ENCODE peak calls at places on chromosome 4, in ten cellular contexts. T, Z, A, O, V, P, B, H, W and D are unnamed samples.

GRCh38 chr4:138671606-138672084 is 343.9 kb upstream of the NOCT start:
- DNase-seq in P (no peak), H (no peak), Z (no peak), T (no peak), O (no peak), V (no peak), W (no peak), A (no peak), B (no peak), D (no peak)

GRCh38 chr4:2417765-2418651 is at the start of gene ZFYVE28:
- DNase-seq in W (no peak), P (no peak), B (peak), A (peak), V (no peak), T (no peak), Z (peak), H (no peak), O (no peak), D (peak)

GRCh38 chr4:27861381-27861787 is 1000.7 kb downstream of the STIM2 start:
- DNase-seq in H (no peak), B (no peak), P (no peak), Z (no peak), O (no peak), V (peak), W (peak), T (peak), A (peak), D (peak)

GRCh38 chr4:35725131-35725530 is 519.2 kb downstream of the ARAP2 start:
- DNase-seq in V (no peak), Z (no peak), H (no peak), P (no peak), B (no peak), T (no peak), O (no peak), W (no peak), A (peak), D (no peak)

GRCh38 chr4:79856196-79856595 is 216.8 kb downstream of the ANTXR2 start:
- DNase-seq in H (no peak), O (no peak), W (no peak), P (no peak), A (no peak), B (no peak), Z (no peak), V (no peak), T (no peak), D (no peak)

GRCh38 chr4:182074139-182074538 is 169.1 kb upstream of the TENM3 start:
- DNase-seq in A (no peak), B (no peak), V (no peak), T (no peak), H (no peak), W (no peak), Z (no peak), P (no peak), O (no peak), D (no peak)

GRCh38 chr4:1300466-1301455 is 11.1 kb downstream of the MAEA start:
- DNase-seq in T (no peak), O (no peak), Z (no peak), P (peak), V (peak), H (no peak), A (peak), W (no peak), B (no peak), D (peak)

GRCh38 chr4:152666946-152667345 is 12.9 kb downstream of the TMEM154 start:
- DNase-seq in O (no peak), P (no peak), V (no peak), H (no peak), T (no peak), W (no peak), B (no peak), A (no peak), Z (no peak), D (no peak)

GRCh38 chr4:174713821-174714220 is 115.2 kb downstream of the GLRA3 start:
- DNase-seq in V (no peak), O (no peak), Z (no peak), A (no peak), H (no peak), P (no peak), W (no peak), T (no peak), B (no peak), D (no peak)